ENCODE peak calls at places on chromosomes 6 and 20, in four cellular contexts. Z is GM13977, M is epithelial cell of esophagus, H is breast epithelium. O is an unnamed sample.

GRCh38 chr6:42745083-42745637 is 743 bp downstream of the TBCC start:
- DNase-seq in M (peak), H (no peak), Z (peak), O (no peak)

GRCh38 chr6:118667988-118668387 is 16.6 kb upstream of the CEP85L start:
- DNase-seq in Z (no peak), H (no peak), M (no peak), O (no peak)

GRCh38 chr6:28597217-28597835 is 71.6 kb downstream of the GPX5 start:
- DNase-seq in Z (no peak), H (no peak), M (peak), O (no peak)

GRCh38 chr6:79810153-79810806 is 137.1 kb downstream of the ELOVL4 start:
- DNase-seq in M (no peak), H (no peak), Z (no peak), O (no peak)

GRCh38 chr20:54619181-54619580 is 143.8 kb downstream of the DOK5 start:
- DNase-seq in Z (no peak), H (no peak), M (peak), O (no peak)

GRCh38 chr6:149190228-149190831 is 127.2 kb upstream of the TAB2 start:
- DNase-seq in Z (no peak), H (no peak), M (peak), O (no peak)

GRCh38 chr6:52635049-52635577 is 35.8 kb upstream of the TMEM14A start:
- DNase-seq in M (no peak), Z (no peak), H (no peak), O (no peak)

GRCh38 chr20:9739991-9740390 is 98.9 kb downstream of the PAK5 start:
- DNase-seq in H (no peak), Z (no peak), M (no peak), O (no peak)

GRCh38 chr20:58065508-58066361 is 162.7 kb downstream of the ANKRD60 start:
- DNase-seq in M (peak), H (no peak), Z (no peak), O (no peak)

GRCh38 chr20:46156065-46156464 is 38.0 kb downstream of the CD40 start:
- DNase-seq in M (no peak), H (no peak), Z (no peak), O (no peak)

GRCh38 chr6:44133003-44133931 is 5.9 kb downstream of the TMEM63B start:
- DNase-seq in H (peak), Z (no peak), M (peak), O (peak)

GRCh38 chr20:35049776-35050352 is 42.7 kb downstream of the TRPC4AP start:
- DNase-seq in Z (no peak), M (no peak), H (no peak), O (no peak)

GRCh38 chr6:16602035-16602434 is 159.2 kb downstream of the ATXN1 start:
- DNase-seq in H (no peak), M (no peak), Z (peak), O (no peak)

GRCh38 chr6:130426078-130426726 is 60.4 kb downstream of the TMEM200A start:
- DNase-seq in H (no peak), M (peak), Z (no peak), O (no peak)

GRCh38 chr6:900716-901605 is 208.0 kb upstream of the EXOC2 start:
- DNase-seq in M (no peak), H (no peak), Z (no peak), O (no peak)

GRCh38 chr20:50565874-50566273 is 55.7 kb downstream of the PTPN1 start:
- DNase-seq in M (no peak), Z (no peak), H (no peak), O (no peak)

GRCh38 chr6:82006027-82006738 is 241.4 kb downstream of the IBTK start:
- DNase-seq in H (no peak), Z (no peak), M (peak), O (no peak)

GRCh38 chr6:52284131-52284459 is 447 bp downstream of the MCM3 start:
- DNase-seq in H (no peak), M (no peak), Z (no peak), O (no peak)

GRCh38 chr6:152954443-152954842 is 28.4 kb downstream of the FBXO5 start:
- DNase-seq in M (peak), Z (no peak), H (no peak), O (no peak)

GRCh38 chr6:38153946-38154345 is 334.4 kb downstream of the ZFAND3 start:
- DNase-seq in H (peak), Z (no peak), M (no peak), O (no peak)

GRCh38 chr6:163872335-163872734 is 457.8 kb downstream of the QKI start:
- DNase-seq in Z (no peak), H (no peak), M (peak), O (no peak)

DNA sequence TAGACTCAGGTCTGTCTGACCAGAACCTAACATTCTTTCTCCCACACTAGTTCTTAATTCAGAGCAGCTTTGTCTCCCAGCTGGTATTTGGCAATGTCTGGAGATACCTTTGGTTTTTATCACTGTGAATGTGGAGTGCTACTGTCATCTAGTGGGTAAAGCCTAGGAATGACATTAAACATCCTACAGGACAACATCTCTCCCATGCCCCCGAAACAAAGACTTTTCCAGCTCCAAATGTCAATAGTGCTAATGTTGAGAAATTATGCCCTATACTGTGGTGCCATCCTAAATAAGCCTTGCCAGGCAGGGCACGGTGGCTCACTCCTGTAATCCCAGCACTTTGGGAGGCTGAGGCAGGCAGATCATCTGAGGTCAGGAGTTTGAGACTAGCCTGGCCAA is 4.2 kb upstream of the TTPAL start:
- DNase-seq in Z (no peak), H (no peak), M (peak), O (no peak)
- TF ChIP-seq CTCF in Z (peak), H (no peak), M (peak), O (peak)

GRCh38 chr6:3893914-3894313 is 44.7 kb downstream of the FAM50B start:
- DNase-seq in Z (no peak), M (no peak), H (no peak), O (no peak)

GRCh38 chr6:3891889-3892288 is 42.7 kb downstream of the FAM50B start:
- DNase-seq in H (no peak), Z (no peak), M (no peak), O (no peak)

GRCh38 chr6:3894535-3895302 is 45.5 kb downstream of the FAM50B start:
- DNase-seq in M (no peak), H (no peak), Z (no peak), O (no peak)

GRCh38 chr6:3892613-3893012 is 43.4 kb downstream of the FAM50B start:
- DNase-seq in M (no peak), Z (no peak), H (no peak), O (no peak)

DNA sequence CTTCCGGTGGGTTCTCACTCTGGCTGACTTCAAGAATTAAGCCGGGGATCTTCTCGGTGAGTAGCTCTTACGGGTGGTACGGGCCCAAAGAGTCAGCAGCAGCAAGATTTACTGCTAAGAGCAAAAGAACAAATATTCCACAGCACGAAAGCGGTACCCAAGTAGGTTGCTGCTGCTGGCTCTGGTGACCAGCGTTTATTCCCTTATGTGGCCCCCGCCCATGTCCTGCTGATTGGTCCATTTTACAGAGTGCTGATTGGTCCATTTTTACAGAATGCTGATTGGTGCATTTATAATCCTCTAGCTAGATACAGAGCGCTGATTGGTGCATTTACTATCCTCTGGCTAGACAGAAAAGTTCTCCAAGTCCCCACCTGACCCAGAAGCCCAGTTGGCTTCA is 44.3 kb downstream of the FAM50B start:
- DNase-seq in H (no peak), Z (no peak), M (no peak), O (no peak)
- TF ChIP-seq CTCF in H (no peak), Z (no peak), M (no peak), O (no peak)

GRCh38 chr6:166989427-166990034 is 9.7 kb upstream of the CEP43 start:
- DNase-seq in Z (peak), H (no peak), M (peak), O (no peak)
- TF ChIP-seq CTCF in Z (peak), H (no peak), M (peak), O (peak)

GRCh38 chr20:6169251-6169650 is 46.4 kb upstream of the FERMT1 start:
- DNase-seq in H (no peak), Z (no peak), M (peak), O (no peak)
- TF ChIP-seq CTCF in H (no peak), Z (peak), M (peak), O (no peak)

GRCh38 chr6:109125504-109125903 is 30.2 kb downstream of the CEP57L1 start:
- DNase-seq in Z (no peak), M (no peak), H (no peak), O (no peak)
- TF ChIP-seq CTCF in Z (no peak), M (no peak), H (no peak), O (no peak)

DNA sequence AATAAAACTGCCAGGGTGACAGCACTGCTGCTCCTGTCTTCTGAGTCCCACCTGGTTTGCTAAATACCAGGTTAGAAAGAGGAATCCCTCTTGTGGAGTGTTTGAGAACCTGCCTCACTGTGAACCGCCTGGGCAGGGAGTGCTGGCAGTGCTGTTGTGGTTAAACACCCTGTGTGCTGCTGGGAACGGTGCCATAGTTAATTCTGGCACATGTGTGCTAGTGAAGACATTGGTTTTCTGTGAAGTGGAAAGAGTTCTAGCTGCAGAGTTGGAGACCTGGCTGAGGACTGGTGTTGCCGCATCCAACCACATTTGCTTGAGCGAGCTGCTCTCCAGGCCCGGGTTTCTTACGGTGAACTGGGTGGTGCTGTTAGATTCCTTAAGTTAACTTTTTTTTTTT is 72.7 kb downstream of the IGF2R start:
- DNase-seq in Z (no peak), M (peak), H (peak), O (no peak)
- TF ChIP-seq CTCF in Z (no peak), M (peak), H (no peak), O (no peak)

GRCh38 chr6:169654590-169655391 is 47.0 kb downstream of the WDR27 start:
- DNase-seq in H (peak), Z (peak), M (peak), O (peak)
- TF ChIP-seq CTCF in H (no peak), Z (peak), M (peak), O (no peak)

GRCh38 chr20:36830791-36831691 is 44.9 kb upstream of the TLDC2 start:
- DNase-seq in Z (no peak), H (no peak), M (no peak), O (no peak)
- TF ChIP-seq CTCF in Z (no peak), H (no peak), M (peak), O (no peak)